ENCODE peak calls at places on chromosomes 16 and 17, in seven cellular contexts. D is upper lobe of right lung, Y is cardiac muscle cell, K is tibial nerve, R is neuronal stem cell, O is heart left ventricle, P is ovary. M is an unnamed sample. For H3K4me1, the result is how much of the 10 kb centered on the place peaks cover.

GRCh38 chr17:15475620-15476354 is 8.4 kb upstream of the CDRT4 start:
- DNase-seq in Y (peak), D (no peak), O (no peak), K (peak), R (no peak), P (no peak), M (no peak)

GRCh38 chr16:1127971-1128715 is 24.8 kb upstream of the CACNA1H start:
- DNase-seq in D (no peak), R (no peak), O (no peak), P (no peak), Y (no peak), K (no peak), M (no peak)

GRCh38 chr16:50552476-50553101 is 4.4 kb downstream of the NKD1 start:
- DNase-seq in O (no peak), D (no peak), P (no peak), Y (no peak), K (no peak), R (no peak), M (no peak)

GRCh38 chr17:48843172-48843900 is 12.5 kb downstream of the CALCOCO2 start:
- DNase-seq in Y (no peak), K (no peak), D (no peak), P (no peak), O (no peak), R (no peak), M (no peak)

GRCh38 chr17:19253112-19253511 is 15.9 kb downstream of the EPN2 start:
- DNase-seq in O (no peak), Y (no peak), P (no peak), K (no peak), D (no peak), R (no peak), M (no peak)

GRCh38 chr17:49029841-49030240 is 32.7 kb downstream of the IGF2BP1 start:
- DNase-seq in D (no peak), K (no peak), P (no peak), Y (peak), O (no peak), R (no peak), M (no peak)

GRCh38 chr17:37744961-37745800 is at the start of gene HNF1B:
- DNase-seq in Y (no peak), R (no peak), O (no peak), P (no peak), D (peak), K (no peak), M (peak)

GRCh38 chr16:81883235-81883634 is 104.1 kb downstream of the PLCG2 start:
- DNase-seq in Y (no peak), O (no peak), K (no peak), D (no peak), R (no peak), P (no peak), M (no peak)

GRCh38 chr16:57146735-57147134 is 39.1 kb downstream of the PSME3IP1 start:
- DNase-seq in Y (no peak), O (no peak), R (no peak), D (no peak), K (no peak), P (no peak), M (no peak)

GRCh38 chr16:87295661-87296531 is 21.3 kb downstream of the C16orf95 start:
- DNase-seq in O (no peak), K (no peak), Y (no peak), R (no peak), D (no peak), P (no peak), M (no peak)

GRCh38 chr17:42618442-42619150 is 9.1 kb downstream of the TUBG1 start:
- DNase-seq in D (no peak), R (no peak), P (no peak), O (peak), K (no peak), Y (no peak), M (no peak)

GRCh38 chr17:76014100-76014924 is 12.8 kb downstream of the EVPL start:
- DNase-seq in P (peak), R (peak), K (peak), O (peak), D (peak), Y (peak), M (peak)

GRCh38 chr16:67181346-67181745 is 2.4 kb downstream of the MATCAP1 start:
- DNase-seq in K (peak), D (no peak), Y (peak), O (no peak), R (no peak), P (peak), M (peak)

GRCh38 chr17:63961355-63962207 is 11.1 kb downstream of the SCN4A start:
- DNase-seq in Y (peak), K (peak), P (peak), R (peak), D (peak), O (peak), M (peak)

GRCh38 chr17:50725769-50726655 is 6.6 kb downstream of the LUC7L3 start:
- DNase-seq in D (no peak), Y (no peak), K (no peak), R (no peak), O (no peak), P (no peak), M (no peak)

GRCh38 chr17:67974598-67975066 is 21.6 kb downstream of the C17orf58 start:
- DNase-seq in K (no peak), D (no peak), Y (no peak), R (peak), P (no peak), O (no peak), M (no peak)

GRCh38 chr17:29616300-29617048 is 6.2 kb downstream of the CORO6 start:
- DNase-seq in Y (no peak), K (no peak), D (no peak), P (no peak), R (no peak), O (peak), M (no peak)

GRCh38 chr17:48642843-48643696 is 16.9 kb upstream of the HOXB9 start:
- DNase-seq in R (no peak), O (no peak), K (no peak), D (no peak), P (no peak), Y (no peak), M (no peak)

GRCh38 chr17:48478224-48479013 is 48.4 kb upstream of the SKAP1 start:
- DNase-seq in Y (peak), O (no peak), R (no peak), D (no peak), K (no peak), P (no peak), M (no peak)

GRCh38 chr16:16007743-16008111 is 58.3 kb downstream of the ABCC1 start:
- DNase-seq in P (no peak), R (no peak), O (no peak), Y (no peak), D (no peak), K (no peak), M (no peak)

GRCh38 chr17:60371416-60371815 is 20.5 kb downstream of the USP32 start:
- DNase-seq in R (no peak), P (no peak), Y (no peak), K (no peak), D (no peak), O (no peak), M (no peak)

GRCh38 chr16:56855201-56855600 is 9.8 kb upstream of the SLC12A3 start:
- DNase-seq in K (no peak), D (no peak), Y (no peak), P (no peak), O (no peak), R (no peak), M (peak)

GRCh38 chr17:48631693-48632578 is 5.8 kb upstream of the HOXB9 start:
- DNase-seq in O (no peak), Y (no peak), D (no peak), P (no peak), K (no peak), R (no peak), M (no peak)

GRCh38 chr17:77408284-77408683 is 267.5 kb downstream of the SEC14L1 start:
- DNase-seq in Y (no peak), D (no peak), R (no peak), K (no peak), P (no peak), O (no peak), M (peak)

GRCh38 chr17:77404812-77405581 is 264.2 kb downstream of the SEC14L1 start:
- DNase-seq in O (peak), Y (peak), P (no peak), R (no peak), K (no peak), D (peak), M (no peak)

GRCh38 chr17:77407321-77408277 is 266.8 kb downstream of the SEC14L1 start:
- DNase-seq in Y (no peak), P (no peak), D (no peak), K (no peak), R (no peak), O (no peak), M (peak)

GRCh38 chr17:77403854-77404253 is 263.1 kb downstream of the SEC14L1 start:
- DNase-seq in Y (no peak), R (no peak), O (no peak), D (no peak), P (no peak), K (no peak), M (no peak)

DNA sequence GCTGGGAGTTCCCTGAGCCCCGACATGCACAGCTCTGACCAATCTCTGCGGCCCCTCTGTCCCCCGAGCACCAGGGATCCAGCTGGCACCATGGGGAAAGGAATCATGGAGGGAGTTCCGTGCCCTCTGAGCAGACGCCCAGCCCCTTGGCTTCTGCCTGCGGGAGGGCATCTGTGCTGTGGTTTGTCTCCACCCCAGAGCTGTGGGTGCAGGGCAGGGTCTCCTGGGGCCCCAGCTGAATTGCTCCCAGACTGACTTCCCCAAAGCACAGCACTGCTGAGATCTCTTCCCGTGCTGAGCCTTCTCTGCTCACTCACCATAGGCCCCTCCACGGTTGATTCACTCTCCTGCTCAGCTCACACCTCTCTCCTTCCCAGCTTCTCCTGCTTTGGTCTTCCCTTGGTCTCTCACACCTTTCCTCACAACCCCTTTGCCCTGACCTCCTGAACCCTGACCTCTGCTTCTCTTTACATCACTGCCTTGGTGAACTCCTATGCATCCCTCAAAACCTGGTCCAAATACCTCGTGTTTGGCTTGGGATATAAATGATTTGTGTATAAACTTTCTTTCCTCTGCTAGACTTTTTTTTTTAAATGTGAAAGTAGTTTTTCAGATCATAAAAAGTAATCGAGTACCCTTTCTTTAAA is 265.2 kb downstream of the SEC14L1 start:
- DNase-seq in K (no peak), Y (no peak), D (no peak), P (no peak), R (no peak), O (no peak), M (no peak)
- H3K27ac ChIP-seq in K (peak), Y (no peak), D (peak), P (no peak), R (no peak), O (peak), M (no peak)

DNA sequence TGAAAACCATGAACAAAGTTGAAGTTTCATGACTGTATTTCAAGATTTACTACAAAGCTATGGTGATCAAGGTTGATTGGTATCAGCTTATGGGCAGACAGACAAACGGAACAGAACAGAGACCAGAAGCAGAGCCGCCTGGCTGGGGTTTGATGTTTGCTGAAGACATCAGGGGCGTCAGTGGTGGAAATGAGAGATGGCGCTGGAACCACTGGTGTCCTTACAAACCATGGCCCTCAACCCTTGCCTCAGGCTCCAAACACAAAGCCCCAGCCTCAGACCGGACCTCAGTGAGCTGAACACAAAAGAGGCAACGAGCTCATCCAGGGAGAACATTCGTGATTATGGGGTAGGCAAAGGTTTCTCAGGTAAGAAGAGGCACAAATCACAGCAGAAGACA is 113.0 kb upstream of the METRNL start:
- DNase-seq in Y (no peak), R (no peak), O (no peak), K (no peak), D (peak), P (no peak), M (no peak)
- H3K4me1 ChIP-seq in Y (under half), R (under half), O (under half), K (under half), D (under half), P (under half), M (under half)

GRCh38 chr16:11788914-11789313 is 8.1 kb downstream of the ZC3H7A start:
- DNase-seq in K (no peak), R (no peak), D (no peak), Y (no peak), O (no peak), P (no peak), M (no peak)

GRCh38 chr16:11781773-11782172 is 15.3 kb downstream of the ZC3H7A start:
- DNase-seq in O (no peak), Y (no peak), K (no peak), R (no peak), D (no peak), P (no peak), M (no peak)

GRCh38 chr16:11783319-11784047 is 13.6 kb downstream of the ZC3H7A start:
- DNase-seq in R (no peak), P (no peak), K (no peak), Y (peak), D (no peak), O (no peak), M (no peak)

GRCh38 chr16:11780988-11781680 is 15.9 kb downstream of the ZC3H7A start:
- DNase-seq in K (no peak), P (no peak), O (no peak), R (no peak), Y (peak), D (no peak), M (no peak)

DNA sequence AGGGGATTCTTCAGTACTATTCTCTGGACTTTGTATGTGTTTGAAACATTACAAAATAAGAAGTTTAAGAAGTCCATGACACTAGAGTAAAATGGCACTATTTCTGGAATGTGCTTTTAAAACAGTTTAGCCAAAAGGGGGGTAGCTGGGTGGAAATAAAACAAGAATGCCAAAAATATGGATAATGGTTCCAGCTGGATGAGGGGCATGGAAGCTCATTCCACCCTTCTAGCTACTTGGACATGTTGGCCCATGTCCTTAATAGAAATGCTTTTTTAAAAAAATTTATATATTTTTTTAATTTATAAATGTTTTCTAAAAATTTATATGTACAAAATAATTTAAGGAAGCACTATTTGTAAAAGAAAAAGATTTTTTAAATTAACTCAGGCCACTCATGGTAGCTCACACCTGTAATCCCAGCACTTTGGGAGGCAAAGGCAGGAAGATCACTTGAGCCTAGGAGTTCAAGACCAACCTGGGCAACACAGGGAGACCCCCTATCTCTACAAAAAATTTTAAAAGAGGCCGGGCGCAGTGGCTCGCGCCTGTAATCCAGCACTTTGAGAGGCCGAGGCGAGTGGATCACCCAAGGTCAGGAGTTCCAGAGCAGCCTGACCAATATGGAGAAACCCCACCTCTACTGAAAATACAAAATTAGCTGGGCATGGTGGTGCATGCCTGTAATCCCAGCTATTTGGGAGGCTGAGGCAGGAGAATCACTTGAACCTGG is 12.8 kb downstream of the ZC3H7A start:
- DNase-seq in P (no peak), K (no peak), D (peak), Y (no peak), O (no peak), R (no peak), M (no peak)
- H3K4me3 ChIP-seq in P (no peak), K (no peak), D (no peak), Y (no peak), O (no peak), R (no peak), M (no peak)

GRCh38 chr16:27253526-27253930 is 15.0 kb downstream of the NSMCE1 start:
- DNase-seq in K (no peak), Y (peak), D (no peak), R (no peak), O (no peak), P (no peak), M (no peak)
- H3K27ac ChIP-seq in K (peak), Y (no peak), D (peak), R (no peak), O (peak), P (no peak), M (peak)

M was measured in kidney.